ENCODE peak calls at places on chromosomes 2 and 18, in five cellular contexts. One of them, this sample, is unnamed.
A peak's percentile ranks its signal among the peaks of the same experiment; 100 is the strongest.

GRCh38 chr2:159043710-159044109 is 75.3 kb downstream of the TANC1 start:
- DNase-seq in IMR-90: no peak
- DNase-seq in nephron progenitor cell: no peak
- DNase-seq in right lobe of liver: no peak
- DNase-seq in AG04449: no peak
- DNase-seq in this sample: no peak

GRCh38 chr2:149394864-149395263 is 64.5 kb downstream of the LYPD6 start:
- DNase-seq in nephron progenitor cell: no peak
- DNase-seq in IMR-90: peak; percentile 4
- DNase-seq in AG04449: no peak
- DNase-seq in right lobe of liver: no peak
- DNase-seq in this sample: no peak

GRCh38 chr2:45823723-45824206 is 172.3 kb downstream of the PRKCE start:
- DNase-seq in IMR-90: no peak
- DNase-seq in nephron progenitor cell: no peak
- DNase-seq in AG04449: no peak
- DNase-seq in right lobe of liver: peak; percentile 87
- DNase-seq in this sample: no peak

GRCh38 chr2:217075225-217075802 is 215.4 kb upstream of the TNP1 start:
- DNase-seq in AG04449: no peak
- DNase-seq in right lobe of liver: no peak
- DNase-seq in IMR-90: peak; percentile 69
- DNase-seq in nephron progenitor cell: no peak
- DNase-seq in this sample: no peak

GRCh38 chr2:215435261-215435808 is 533 bp downstream of the FN1 start:
- DNase-seq in IMR-90: no peak
- DNase-seq in AG04449: no peak
- DNase-seq in right lobe of liver: peak; percentile 49
- DNase-seq in nephron progenitor cell: peak; percentile 67
- DNase-seq in this sample: peak; percentile 24

GRCh38 chr2:1993711-1994682 is 249.7 kb upstream of the PXDN start:
- DNase-seq in nephron progenitor cell: no peak
- DNase-seq in AG04449: no peak
- DNase-seq in IMR-90: no peak
- DNase-seq in right lobe of liver: no peak
- DNase-seq in this sample: no peak

GRCh38 chr2:118738524-118739308 is 108.7 kb downstream of the EN1 start:
- DNase-seq in nephron progenitor cell: no peak
- DNase-seq in IMR-90: peak; percentile 98
- DNase-seq in right lobe of liver: no peak
- DNase-seq in AG04449: peak; percentile 93
- DNase-seq in this sample: no peak

GRCh38 chr2:75098856-75099255 is 100.5 kb downstream of the TACR1 start:
- DNase-seq in right lobe of liver: no peak
- DNase-seq in IMR-90: peak; percentile 31
- DNase-seq in nephron progenitor cell: no peak
- DNase-seq in AG04449: no peak
- DNase-seq in this sample: peak; percentile 16

GRCh38 chr2:67251741-67252140 is 145.4 kb upstream of the ETAA1 start:
- DNase-seq in AG04449: no peak
- DNase-seq in nephron progenitor cell: no peak
- DNase-seq in IMR-90: no peak
- DNase-seq in right lobe of liver: no peak
- DNase-seq in this sample: no peak

GRCh38 chr18:21364471-21364870 is 122.4 kb downstream of the GREB1L start:
- DNase-seq in nephron progenitor cell: no peak
- DNase-seq in right lobe of liver: no peak
- DNase-seq in IMR-90: no peak
- DNase-seq in AG04449: no peak
- DNase-seq in this sample: no peak

GRCh38 chr2:78978340-78978739 is 47.2 kb upstream of the REG3G start:
- DNase-seq in AG04449: no peak
- DNase-seq in nephron progenitor cell: no peak
- DNase-seq in right lobe of liver: no peak
- DNase-seq in IMR-90: no peak
- DNase-seq in this sample: no peak

GRCh38 chr2:238257786-238258700 is 18.2 kb upstream of the HES6 start:
- DNase-seq in IMR-90: no peak
- DNase-seq in AG04449: no peak
- DNase-seq in nephron progenitor cell: peak; percentile 1
- DNase-seq in right lobe of liver: peak; percentile 12
- DNase-seq in this sample: no peak

GRCh38 chr2:169965495-169965894 is 138.2 kb downstream of the UBR3 start:
- DNase-seq in nephron progenitor cell: no peak
- DNase-seq in IMR-90: peak; percentile 26
- DNase-seq in right lobe of liver: no peak
- DNase-seq in AG04449: no peak
- DNase-seq in this sample: no peak

GRCh38 chr18:42950732-42951131 is 164.8 kb downstream of the RIT2 start:
- DNase-seq in IMR-90: no peak
- DNase-seq in right lobe of liver: no peak
- DNase-seq in nephron progenitor cell: no peak
- DNase-seq in AG04449: no peak
- DNase-seq in this sample: no peak

GRCh38 chr18:79476918-79477685 is 81.4 kb downstream of the NFATC1 start:
- DNase-seq in right lobe of liver: peak; percentile 13
- DNase-seq in nephron progenitor cell: no peak
- DNase-seq in AG04449: no peak
- DNase-seq in IMR-90: no peak
- DNase-seq in this sample: no peak

GRCh38 chr2:110772383-110772755 is 40.0 kb downstream of the ACOXL start:
- DNase-seq in AG04449: no peak
- DNase-seq in right lobe of liver: no peak
- DNase-seq in nephron progenitor cell: no peak
- DNase-seq in IMR-90: no peak
- DNase-seq in this sample: no peak

GRCh38 chr2:50746526-50746925 is 285.4 kb downstream of the NRXN1 start:
- DNase-seq in right lobe of liver: peak; percentile 28
- DNase-seq in AG04449: no peak
- DNase-seq in IMR-90: peak; percentile 27
- DNase-seq in nephron progenitor cell: peak; percentile 37
- DNase-seq in this sample: no peak

GRCh38 chr18:79917351-79918088 is 33.9 kb downstream of the SLC66A2 start:
- DNase-seq in nephron progenitor cell: no peak
- DNase-seq in IMR-90: no peak
- DNase-seq in right lobe of liver: no peak
- DNase-seq in AG04449: no peak
- DNase-seq in this sample: no peak

GRCh38 chr2:241131531-241131930 is 17.7 kb downstream of the PASK start:
- DNase-seq in nephron progenitor cell: no peak
- DNase-seq in right lobe of liver: no peak
- DNase-seq in IMR-90: no peak
- DNase-seq in AG04449: no peak
- DNase-seq in this sample: no peak

GRCh38 chr2:240635116-240635997 is 10.1 kb downstream of the GPR35 start:
- DNase-seq in AG04449: no peak
- DNase-seq in nephron progenitor cell: no peak
- DNase-seq in IMR-90: no peak
- DNase-seq in right lobe of liver: no peak
- DNase-seq in this sample: no peak

GRCh38 chr2:115165529-115166109 is 723.2 kb downstream of the DPP10 start:
- DNase-seq in nephron progenitor cell: peak; percentile 35
- DNase-seq in AG04449: no peak
- DNase-seq in IMR-90: peak; percentile 12
- DNase-seq in right lobe of liver: no peak
- DNase-seq in this sample: peak; percentile 16

GRCh38 chr2:151947524-151948165 is 119.4 kb upstream of the ARL5A start:
- DNase-seq in AG04449: no peak
- DNase-seq in right lobe of liver: no peak
- DNase-seq in nephron progenitor cell: no peak
- DNase-seq in IMR-90: no peak
- DNase-seq in this sample: no peak

GRCh38 chr2:232576995-232577394 is 26.5 kb downstream of the EIF4E2 start:
- DNase-seq in nephron progenitor cell: no peak
- DNase-seq in right lobe of liver: no peak
- DNase-seq in AG04449: peak; percentile 24
- DNase-seq in IMR-90: peak; percentile 69
- DNase-seq in this sample: no peak

GRCh38 chr2:7083580-7084509 is 166.6 kb downstream of the RNF144A start:
- DNase-seq in IMR-90: peak; percentile 25
- DNase-seq in AG04449: no peak
- DNase-seq in right lobe of liver: no peak
- DNase-seq in nephron progenitor cell: no peak
- DNase-seq in this sample: no peak
- TF ChIP-seq CTCF in IMR-90: peak; percentile 54
- TF ChIP-seq CTCF in AG04449: peak; percentile 54
- TF ChIP-seq CTCF in right lobe of liver: peak; percentile 42
- TF ChIP-seq CTCF in nephron progenitor cell: peak; percentile 54
- TF ChIP-seq CTCF in this sample: peak; percentile 57

GRCh38 chr2:17576802-17577201 is 36.3 kb downstream of the VSNL1 start:
- DNase-seq in nephron progenitor cell: no peak
- DNase-seq in right lobe of liver: no peak
- DNase-seq in IMR-90: no peak
- DNase-seq in AG04449: no peak
- DNase-seq in this sample: no peak

GRCh38 chr2:17571681-17572080 is 31.2 kb downstream of the VSNL1 start:
- DNase-seq in right lobe of liver: no peak
- DNase-seq in nephron progenitor cell: no peak
- DNase-seq in IMR-90: no peak
- DNase-seq in AG04449: no peak
- DNase-seq in this sample: no peak

GRCh38 chr2:17573806-17574175 is 33.3 kb downstream of the VSNL1 start:
- DNase-seq in AG04449: no peak
- DNase-seq in nephron progenitor cell: no peak
- DNase-seq in IMR-90: no peak
- DNase-seq in right lobe of liver: no peak
- DNase-seq in this sample: no peak

GRCh38 chr2:17574406-17575073 is 34.0 kb downstream of the VSNL1 start:
- DNase-seq in nephron progenitor cell: no peak
- DNase-seq in AG04449: no peak
- DNase-seq in right lobe of liver: no peak
- DNase-seq in IMR-90: no peak
- DNase-seq in this sample: no peak

DNA sequence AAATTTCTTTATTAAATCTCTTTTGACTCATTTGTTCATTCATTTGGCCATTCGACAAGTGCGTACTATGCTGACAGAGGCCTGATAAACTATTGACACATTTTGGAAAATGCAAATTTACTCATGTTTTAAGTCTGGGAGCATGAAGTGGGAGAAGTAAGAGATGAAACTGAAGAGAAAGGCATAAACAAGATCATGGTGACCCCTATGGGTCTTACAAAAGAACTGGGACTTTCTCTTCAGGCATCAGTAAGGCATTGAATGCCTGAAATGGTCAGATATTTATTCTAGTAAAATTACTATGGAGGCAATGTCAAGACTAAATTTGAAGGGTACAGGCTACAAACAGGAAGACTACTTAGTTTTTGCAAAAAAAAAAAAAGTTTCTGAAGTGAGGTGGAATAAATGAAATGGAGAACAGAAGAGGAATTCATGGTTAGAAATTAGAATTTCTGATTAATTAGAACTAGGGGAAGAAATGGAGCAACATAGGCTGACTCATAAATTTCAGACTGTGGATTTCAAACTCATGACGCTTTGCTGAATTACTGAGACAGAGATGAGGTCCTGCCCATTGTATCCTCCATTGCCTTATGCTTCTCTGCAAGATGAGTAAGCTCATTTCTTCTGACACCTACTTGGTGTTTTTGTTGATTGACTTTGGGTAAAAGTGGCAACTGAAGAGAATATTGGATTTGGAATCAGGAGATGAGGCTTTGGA is 32.7 kb downstream of the VSNL1 start:
- DNase-seq in nephron progenitor cell: no peak
- DNase-seq in IMR-90: no peak
- DNase-seq in right lobe of liver: no peak
- DNase-seq in AG04449: no peak
- DNase-seq in this sample: no peak
- TF ChIP-seq CTCF in nephron progenitor cell: peak; percentile 19
- TF ChIP-seq CTCF in IMR-90: peak; percentile 14
- TF ChIP-seq CTCF in right lobe of liver: peak; percentile 50
- TF ChIP-seq CTCF in AG04449: no peak
- TF ChIP-seq CTCF in this sample: no peak

GRCh38 chr18:12278765-12279682 is 24.9 kb downstream of the CIDEA start:
- DNase-seq in IMR-90: peak; percentile 98
- DNase-seq in right lobe of liver: peak; percentile 65
- DNase-seq in AG04449: peak; percentile 91
- DNase-seq in nephron progenitor cell: peak; percentile 65
- DNase-seq in this sample: no peak

GRCh38 chr18:12279781-12280531 is 25.8 kb downstream of the CIDEA start:
- DNase-seq in nephron progenitor cell: no peak
- DNase-seq in IMR-90: no peak
- DNase-seq in right lobe of liver: no peak
- DNase-seq in AG04449: no peak
- DNase-seq in this sample: no peak

GRCh38 chr18:12276736-12277554 is 22.8 kb downstream of the CIDEA start:
- DNase-seq in nephron progenitor cell: no peak
- DNase-seq in right lobe of liver: no peak
- DNase-seq in AG04449: no peak
- DNase-seq in IMR-90: peak; percentile 18
- DNase-seq in this sample: no peak

GRCh38 chr18:12274793-12275192 is 20.6 kb downstream of the CIDEA start:
- DNase-seq in nephron progenitor cell: no peak
- DNase-seq in AG04449: no peak
- DNase-seq in IMR-90: no peak
- DNase-seq in right lobe of liver: no peak
- DNase-seq in this sample: no peak

DNA sequence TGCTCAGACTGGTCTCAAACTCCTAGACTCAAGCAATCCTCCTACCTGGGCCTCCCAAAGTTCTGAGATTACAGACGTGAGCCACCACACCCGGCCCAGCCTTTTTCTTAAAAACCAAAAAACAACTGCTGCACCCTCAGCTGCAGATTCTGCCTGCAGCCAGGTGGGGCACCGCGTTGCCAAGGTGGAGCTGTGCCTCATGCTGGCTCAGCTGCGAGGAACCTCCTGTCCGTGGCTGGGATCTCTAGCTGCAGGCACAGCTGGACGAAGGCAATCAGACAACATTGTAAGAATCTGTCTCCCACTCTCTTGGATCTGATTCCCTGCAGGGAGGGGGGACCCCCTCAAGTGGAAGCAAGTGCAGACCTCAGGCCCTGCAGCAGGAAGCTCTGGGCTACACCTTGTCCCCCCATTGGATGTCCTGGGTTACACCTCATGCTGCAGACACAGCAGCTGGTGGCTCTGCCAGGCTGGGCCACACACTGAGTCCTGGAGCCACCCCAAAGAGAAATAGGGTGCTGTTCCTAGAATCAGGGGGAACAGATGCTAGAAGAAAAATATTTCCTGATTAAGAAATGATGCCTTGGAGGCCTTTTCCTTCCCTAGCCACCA is 24.1 kb downstream of the CIDEA start:
- DNase-seq in IMR-90: peak; percentile 13
- DNase-seq in nephron progenitor cell: no peak
- DNase-seq in right lobe of liver: no peak
- DNase-seq in AG04449: no peak
- DNase-seq in this sample: no peak
- TF ChIP-seq CTCF in IMR-90: peak; percentile 10
- TF ChIP-seq CTCF in nephron progenitor cell: no peak
- TF ChIP-seq CTCF in right lobe of liver: no peak
- TF ChIP-seq CTCF in AG04449: peak; percentile 30
- TF ChIP-seq CTCF in this sample: peak; percentile 30

DNA sequence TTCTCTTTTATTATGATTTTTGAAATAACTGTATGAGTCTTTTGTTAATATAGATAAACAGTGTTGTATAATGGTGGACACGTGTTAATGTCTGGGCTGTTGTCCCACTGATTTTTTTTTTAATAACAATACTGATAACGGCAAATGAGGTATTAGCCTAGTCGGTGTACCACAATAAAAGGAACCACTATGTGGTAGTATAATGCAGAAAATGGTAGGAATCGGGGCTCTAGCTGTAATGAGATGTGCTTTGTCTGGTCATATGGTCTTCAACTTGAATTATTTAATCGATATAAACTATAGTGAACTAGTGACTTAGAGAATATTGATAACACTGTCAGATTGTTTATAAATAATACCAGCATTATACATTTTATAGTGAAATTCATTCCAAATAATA is 517.9 kb upstream of the SPHKAP start:
- DNase-seq in nephron progenitor cell: no peak
- DNase-seq in right lobe of liver: no peak
- DNase-seq in AG04449: no peak
- DNase-seq in IMR-90: peak; percentile 6
- DNase-seq in this sample: no peak
- TF ChIP-seq CTCF in nephron progenitor cell: no peak
- TF ChIP-seq CTCF in right lobe of liver: peak; percentile 21
- TF ChIP-seq CTCF in AG04449: no peak
- TF ChIP-seq CTCF in IMR-90: no peak
- TF ChIP-seq CTCF in this sample: no peak